ENCODE peak calls at places on chromosomes 4 and X, in four cellular contexts. A is stimulated activated CD4-positive, alpha-beta T cell treated with anti-CD3 and anti-CD28 coated beads, Interleukin-2, amount 100 ng/mL, for 24 hours; M is neural crest cell; Z is effector memory CD4-positive, alpha-beta T cell. H is an unnamed sample.

GRCh38 chr4:74440356-74440755 is 4.6 kb upstream of the AREG start:
- DNase-seq in A (no peak), M (no peak), Z (no peak), H (no peak)

GRCh38 chr4:173403051-173403450 is 4.1 kb upstream of the SCRG1 start:
- DNase-seq in A (no peak), M (no peak), Z (no peak), H (no peak)

GRCh38 chrX:150224676-150225075 is 138.4 kb upstream of the MAMLD1 start:
- DNase-seq in A (no peak), M (no peak), Z (no peak), H (no peak)

GRCh38 chr4:156837625-156838345 is 133.8 kb downstream of the PDGFC start:
- DNase-seq in A (no peak), M (no peak), Z (no peak), H (no peak)

GRCh38 chr4:88655226-88655625 is 42.4 kb downstream of the NAP1L5 start:
- DNase-seq in A (no peak), M (no peak), Z (no peak), H (no peak)

GRCh38 chr4:117324851-117325491 is 239.6 kb upstream of the TRAM1L1 start:
- DNase-seq in A (no peak), M (no peak), Z (no peak), H (no peak)

GRCh38 chrX:64975491-64975890 is 759 bp downstream of the ZC4H2 start:
- DNase-seq in A (peak), M (peak), Z (peak), H (no peak)

GRCh38 chr4:48778431-48779094 is 1.5 kb downstream of the FRYL start:
- DNase-seq in A (no peak), M (no peak), Z (no peak), H (no peak)

GRCh38 chr4:170004656-170005250 is 21.4 kb downstream of the MFAP3L start:
- DNase-seq in A (no peak), M (no peak), Z (no peak), H (no peak)

GRCh38 chr4:140125374-140125773 is 28.6 kb downstream of the MAML3 start:
- DNase-seq in A (no peak), M (no peak), Z (no peak), H (no peak)

GRCh38 chr4:154084864-154085263 is 296.0 kb upstream of the SFRP2 start:
- DNase-seq in A (no peak), M (no peak), Z (no peak), H (no peak)

GRCh38 chrX:13190051-13190450 is 129.8 kb downstream of the ATXN3L start:
- DNase-seq in A (no peak), M (no peak), Z (no peak), H (no peak)

GRCh38 chr4:89294583-89295244 is 12.9 kb downstream of the GPRIN3 start:
- DNase-seq in A (no peak), M (no peak), Z (no peak), H (no peak)

GRCh38 chr4:1009647-1010521 is 1.5 kb upstream of the FGFRL1 start:
- DNase-seq in A (peak), M (peak), Z (peak), H (peak)